ENCODE peak calls at places on chromosomes 2 and 18, in seven cellular contexts. V, D, U, W, B, F and E are unnamed samples. For H3K79me2, the result is how much of the 10 kb centered on the place peaks cover.

GRCh38 chr2:46779447-46779941 is 136.1 kb downstream of the MCFD2 start:
- DNase-seq in V (no peak), B (peak), D (no peak), W (no peak), U (peak), F (no peak), E (peak)

GRCh38 chr2:158664987-158665386 is 130.1 kb upstream of the DAPL1 start:
- DNase-seq in W (no peak), D (no peak), U (no peak), B (peak), V (no peak), F (no peak), E (no peak)

GRCh38 chr2:33024758-33025157 is 78.0 kb downstream of the LTBP1 start:
- DNase-seq in U (no peak), V (no peak), F (no peak), W (no peak), D (no peak), B (no peak), E (no peak)

GRCh38 chr18:61847164-61847791 is 45.5 kb downstream of the RNF152 start:
- DNase-seq in W (no peak), V (no peak), F (no peak), D (no peak), B (no peak), U (no peak), E (no peak)

GRCh38 chr2:236853558-236853957 is 232.1 kb upstream of the COPS8 start:
- DNase-seq in W (no peak), V (peak), B (no peak), D (no peak), U (no peak), F (peak), E (no peak)

GRCh38 chr2:238986491-238987351 is 138.8 kb downstream of the TWIST2 start:
- DNase-seq in B (no peak), D (peak), V (no peak), F (no peak), U (no peak), W (no peak), E (no peak)

GRCh38 chr2:25822190-25823117 is 55.8 kb downstream of the ASXL2 start:
- DNase-seq in D (peak), U (no peak), F (peak), W (no peak), V (peak), B (peak), E (peak)

GRCh38 chr18:13440277-13441248 is 222.0 kb downstream of the LDLRAD4 start:
- DNase-seq in F (no peak), U (no peak), D (no peak), B (no peak), W (no peak), V (no peak), E (no peak)

GRCh38 chr2:104854507-104855173 is 725 bp downstream of the POU3F3 start:
- DNase-seq in W (no peak), U (no peak), D (no peak), F (peak), V (peak), B (peak), E (no peak)

GRCh38 chr18:62288669-62289016 is 36.5 kb upstream of the TNFRSF11A start:
- DNase-seq in D (no peak), U (no peak), F (no peak), W (no peak), B (no peak), V (no peak), E (no peak)

GRCh38 chr2:235170536-235171510 is 219.0 kb downstream of the SH3BP4 start:
- DNase-seq in V (peak), D (peak), B (peak), W (no peak), U (peak), F (peak), E (peak)

GRCh38 chr2:222736301-222736700 is 64.8 kb downstream of the MOGAT1 start:
- DNase-seq in W (no peak), D (no peak), V (no peak), F (no peak), U (peak), B (peak), E (no peak)

GRCh38 chr18:46683252-46683651 is 26.2 kb upstream of the LOXHD1 start:
- DNase-seq in F (no peak), D (no peak), B (no peak), U (no peak), V (no peak), W (no peak), E (no peak)

GRCh38 chr2:43708178-43708577 is 31.9 kb upstream of the C1GALT1C1L start:
- DNase-seq in U (no peak), B (peak), D (no peak), V (no peak), W (no peak), F (no peak), E (no peak)

GRCh38 chr2:30147196-30147714 is 448 bp downstream of the YPEL5 start:
- DNase-seq in D (no peak), U (no peak), B (no peak), F (peak), V (no peak), W (no peak), E (peak)

GRCh38 chr2:224925822-224926124 is 116.5 kb downstream of the DOCK10 start:
- DNase-seq in V (no peak), D (no peak), U (no peak), W (no peak), B (peak), F (no peak), E (peak)
- H3K9ac ChIP-seq in V (no peak), D (peak), U (peak), W (no peak), B (no peak), F (no peak), E (no peak)

DNA sequence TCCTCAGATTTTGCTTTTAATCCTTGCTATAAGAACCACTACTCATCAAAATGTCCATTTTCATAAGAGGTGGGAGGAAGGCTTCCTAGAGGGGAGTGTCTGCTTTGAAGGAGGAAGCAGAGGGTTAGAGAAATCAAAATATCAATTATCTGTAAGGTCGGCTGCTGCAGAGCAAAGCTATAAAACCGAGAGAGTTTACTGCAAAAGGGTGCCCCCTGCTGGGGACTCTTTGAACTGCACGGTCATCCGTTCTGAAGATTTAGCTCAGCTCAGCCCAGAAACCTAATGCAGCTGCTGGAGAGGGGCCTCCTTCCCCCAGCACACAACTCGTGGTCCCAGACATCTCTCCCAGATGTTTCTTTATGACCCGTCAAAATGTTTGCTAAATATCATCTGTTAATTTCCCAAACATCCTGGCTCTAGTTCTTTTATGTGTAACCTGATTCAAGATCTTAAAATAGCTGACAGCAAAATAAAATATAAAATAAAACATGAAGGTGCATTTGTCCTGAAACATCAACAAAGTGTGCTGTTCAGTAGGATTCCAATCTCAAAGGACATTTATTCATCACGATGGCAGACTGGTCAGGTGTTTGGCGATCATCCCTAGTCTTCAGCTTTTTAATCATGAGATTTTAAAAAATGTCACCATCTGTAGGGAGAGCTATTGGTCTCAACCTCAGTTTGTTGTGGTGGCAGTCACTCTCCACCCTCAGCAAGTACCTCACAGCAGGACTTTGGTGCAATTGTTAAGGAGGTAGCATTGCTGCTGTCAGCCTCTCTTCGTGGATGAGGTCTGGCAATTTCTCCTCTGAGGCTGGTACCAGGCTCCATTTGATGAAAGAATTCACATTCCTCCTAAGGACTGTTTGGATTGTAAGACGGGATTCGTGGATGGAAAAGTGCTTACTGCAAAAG is 185.9 kb downstream of the MTX2 start:
- DNase-seq in W (peak), U (peak), D (peak), V (peak), F (peak), B (peak), E (peak)
- H3K79me2 ChIP-seq in W (under half), U (under half), D (under half), V (under half), F (under half), B (under half), E (under half)

GRCh38 chr2:36337354-36337753 is 18.2 kb upstream of the CRIM1 start:
- DNase-seq in F (no peak), W (no peak), U (no peak), B (no peak), D (no peak), V (no peak), E (no peak)

GRCh38 chr2:36338827-36339145 is 16.8 kb upstream of the CRIM1 start:
- DNase-seq in D (no peak), F (no peak), V (peak), W (peak), B (peak), U (peak), E (no peak)

GRCh38 chr2:36336321-36336720 is 19.3 kb upstream of the CRIM1 start:
- DNase-seq in V (no peak), F (no peak), B (no peak), U (no peak), W (no peak), D (no peak), E (no peak)

GRCh38 chr2:36338124-36338826 is 17.3 kb upstream of the CRIM1 start:
- DNase-seq in F (no peak), V (peak), U (peak), W (no peak), B (no peak), D (no peak), E (no peak)

DNA sequence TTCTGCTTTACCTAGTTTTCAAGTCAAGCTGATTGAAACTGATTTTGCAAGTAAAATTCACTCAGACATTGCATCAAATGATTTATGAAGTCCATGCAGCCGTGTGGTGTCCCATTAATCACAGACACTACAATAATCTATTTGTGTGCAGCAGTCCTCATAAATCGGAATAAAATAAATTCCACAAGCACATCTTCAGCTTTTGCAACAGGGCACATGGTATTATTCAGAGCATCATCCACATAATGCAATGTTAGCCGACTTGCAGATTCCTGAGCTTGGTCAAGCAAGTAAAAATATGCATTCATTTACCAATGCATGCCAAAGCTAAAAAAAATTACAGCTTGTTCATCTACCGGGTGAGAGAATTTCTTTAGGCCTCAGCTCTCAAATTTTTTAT is 15.8 kb upstream of the CRIM1 start:
- DNase-seq in F (no peak), D (no peak), U (no peak), V (no peak), W (no peak), B (peak), E (no peak)
- H3K27ac ChIP-seq in F (no peak), D (peak), U (no peak), V (no peak), W (no peak), B (no peak), E (no peak)

GRCh38 chr2:156435725-156436476 is at the start of gene GPD2:
- DNase-seq in B (peak), D (peak), W (no peak), F (peak), V (peak), U (peak), E (peak)

GRCh38 chr2:156436477-156437085 is 402 bp downstream of the GPD2 start:
- DNase-seq in B (peak), D (no peak), U (peak), W (no peak), V (peak), F (peak), E (no peak)

GRCh38 chr2:156437272-156437671 is 1.1 kb downstream of the GPD2 start:
- DNase-seq in F (peak), W (no peak), D (no peak), U (no peak), V (peak), B (no peak), E (no peak)

GRCh38 chr2:156435392-156435724 is 821 bp upstream of the GPD2 start:
- DNase-seq in U (no peak), D (peak), F (no peak), B (no peak), V (no peak), W (no peak), E (no peak)

DNA sequence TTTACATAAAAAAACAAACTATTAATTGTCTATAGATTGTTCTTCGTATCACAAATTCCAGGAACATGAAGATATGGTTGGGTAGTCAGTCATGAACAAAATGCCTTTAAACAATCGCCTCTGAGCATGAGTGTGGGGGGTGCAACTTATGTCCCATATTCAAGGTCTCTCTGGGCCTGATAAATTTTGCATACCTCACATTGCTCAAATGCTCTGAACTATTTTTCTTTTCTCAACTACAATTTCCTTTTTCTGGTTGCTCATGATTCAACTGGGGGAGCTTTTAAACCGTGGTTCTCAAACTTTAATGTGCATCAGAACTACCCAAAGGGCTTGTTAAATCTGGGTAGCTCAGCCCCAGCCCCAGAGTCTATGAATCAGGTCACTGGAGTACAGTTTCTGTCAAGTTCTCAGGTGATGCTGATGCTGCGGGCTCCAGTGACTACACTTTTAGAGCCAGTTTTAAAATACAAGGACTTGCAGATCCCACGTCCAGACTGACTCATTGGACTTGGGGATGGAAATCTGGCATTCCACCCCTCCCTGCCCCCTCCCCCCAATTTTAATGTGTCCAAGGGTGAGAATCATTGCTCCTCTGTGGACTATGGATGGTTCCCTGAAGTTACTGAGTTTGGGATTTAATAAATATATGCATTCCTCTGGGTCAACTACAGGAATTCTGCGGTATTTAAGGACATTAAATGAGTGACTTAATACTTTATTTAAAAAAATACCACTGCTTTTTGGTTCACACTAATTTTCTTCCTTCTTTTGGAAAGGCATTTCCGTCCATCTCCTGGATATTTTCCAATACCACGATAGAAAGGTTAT is 1.5 kb upstream of the GPD2 start:
- DNase-seq in F (peak), D (no peak), U (peak), V (peak), B (peak), W (no peak), E (no peak)
- H3K9ac ChIP-seq in F (no peak), D (peak), U (peak), V (peak), B (no peak), W (no peak), E (peak)

GRCh38 chr2:39325966-39326365 is 82.2 kb upstream of the CDKL4 start:
- DNase-seq in B (peak), D (no peak), W (no peak), U (no peak), F (no peak), V (peak), E (no peak)

DNA sequence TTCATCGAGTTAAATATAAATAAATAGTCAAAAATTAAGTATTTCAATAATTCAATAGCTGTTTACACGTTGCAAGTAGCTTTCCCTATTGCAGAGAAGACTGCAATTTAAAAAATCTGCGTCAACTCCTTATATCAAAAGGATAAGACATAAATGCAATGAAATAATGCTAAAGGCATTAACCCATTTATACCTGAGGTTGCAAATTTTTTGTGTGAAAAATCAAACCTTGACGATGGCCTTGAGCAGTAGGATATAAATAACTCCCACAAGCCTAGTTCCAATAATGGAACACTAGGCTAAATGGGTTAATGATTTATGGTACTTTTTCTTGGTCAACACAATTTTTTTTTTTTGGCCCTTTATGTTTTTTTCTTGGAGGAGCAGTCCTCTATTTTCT is 76.4 kb upstream of the CDKL4 start:
- DNase-seq in V (no peak), D (no peak), F (no peak), B (no peak), W (no peak), U (no peak), E (no peak)
- H3K79me2 ChIP-seq in V (under half), D (under half), F (under half), B (under half), W (under half), U (under half), E (under half)